ENCODE peak calls at places on chromosomes 7 and 10, in ten cellular contexts. One of them, this sample, is unnamed.

GRCh38 chr7:129122751-129123516 is 21.6 kb upstream of the TSPAN33 start:
- DNase-seq in IMR-90: peak; percentile 21
- DNase-seq in breast epithelium: no peak
- DNase-seq in esophagus squamous epithelium: no peak
- DNase-seq in uterus: no peak
- DNase-seq in endothelial cell of umbilical vein: peak; percentile 11
- DNase-seq in thyroid gland: no peak
- DNase-seq in Peyer's patch: no peak
- DNase-seq in testis: no peak
- DNase-seq in upper lobe of left lung: no peak
- DNase-seq in this sample: no peak

GRCh38 chr10:21261705-21262285 is 263.7 kb downstream of the SKIDA1 start:
- DNase-seq in IMR-90: no peak
- DNase-seq in breast epithelium: no peak
- DNase-seq in esophagus squamous epithelium: no peak
- DNase-seq in uterus: no peak
- DNase-seq in endothelial cell of umbilical vein: no peak
- DNase-seq in thyroid gland: no peak
- DNase-seq in Peyer's patch: no peak
- DNase-seq in testis: no peak
- DNase-seq in upper lobe of left lung: no peak
- DNase-seq in this sample: no peak

GRCh38 chr7:100951888-100952560 is 2.7 kb downstream of the MUC3A start:
- DNase-seq in IMR-90: no peak
- DNase-seq in breast epithelium: no peak
- DNase-seq in esophagus squamous epithelium: no peak
- DNase-seq in uterus: no peak
- DNase-seq in endothelial cell of umbilical vein: no peak
- DNase-seq in thyroid gland: no peak
- DNase-seq in Peyer's patch: no peak
- DNase-seq in testis: no peak
- DNase-seq in upper lobe of left lung: no peak
- DNase-seq in this sample: no peak

GRCh38 chr10:128116851-128117615 is 9.2 kb downstream of the MKI67 start:
- DNase-seq in IMR-90: no peak
- DNase-seq in breast epithelium: no peak
- DNase-seq in esophagus squamous epithelium: no peak
- DNase-seq in uterus: no peak
- DNase-seq in endothelial cell of umbilical vein: no peak
- DNase-seq in thyroid gland: no peak
- DNase-seq in Peyer's patch: no peak
- DNase-seq in testis: no peak
- DNase-seq in upper lobe of left lung: peak; percentile 10
- DNase-seq in this sample: no peak

GRCh38 chr10:43190775-43191174 is 52.5 kb downstream of the CSGALNACT2 start:
- DNase-seq in IMR-90: peak; percentile 72
- DNase-seq in breast epithelium: no peak
- DNase-seq in esophagus squamous epithelium: no peak
- DNase-seq in uterus: no peak
- DNase-seq in endothelial cell of umbilical vein: no peak
- DNase-seq in thyroid gland: no peak
- DNase-seq in Peyer's patch: no peak
- DNase-seq in testis: no peak
- DNase-seq in upper lobe of left lung: no peak
- DNase-seq in this sample: no peak

GRCh38 chr10:43250925-43251663 is 15.8 kb downstream of the RASGEF1A start:
- DNase-seq in IMR-90: no peak
- DNase-seq in breast epithelium: no peak
- DNase-seq in esophagus squamous epithelium: no peak
- DNase-seq in uterus: no peak
- DNase-seq in endothelial cell of umbilical vein: no peak
- DNase-seq in thyroid gland: no peak
- DNase-seq in Peyer's patch: peak; percentile 40
- DNase-seq in testis: peak; percentile 10
- DNase-seq in upper lobe of left lung: peak; percentile 58
- DNase-seq in this sample: no peak

GRCh38 chr7:36231406-36231805 is 78.4 kb downstream of the EEPD1 start:
- DNase-seq in IMR-90: no peak
- DNase-seq in breast epithelium: no peak
- DNase-seq in esophagus squamous epithelium: no peak
- DNase-seq in uterus: no peak
- DNase-seq in endothelial cell of umbilical vein: no peak
- DNase-seq in thyroid gland: no peak
- DNase-seq in Peyer's patch: no peak
- DNase-seq in testis: no peak
- DNase-seq in upper lobe of left lung: no peak
- DNase-seq in this sample: no peak

GRCh38 chr10:77319557-77319956 is 318.1 kb downstream of the KCNMA1 start:
- DNase-seq in IMR-90: peak; percentile 65
- DNase-seq in breast epithelium: no peak
- DNase-seq in esophagus squamous epithelium: no peak
- DNase-seq in uterus: no peak
- DNase-seq in endothelial cell of umbilical vein: no peak
- DNase-seq in thyroid gland: peak; percentile 64
- DNase-seq in Peyer's patch: no peak
- DNase-seq in testis: no peak
- DNase-seq in upper lobe of left lung: no peak
- DNase-seq in this sample: no peak

GRCh38 chr7:100875356-100875751 is 451 bp downstream of the SRRT start:
- DNase-seq in IMR-90: no peak
- DNase-seq in breast epithelium: no peak
- DNase-seq in esophagus squamous epithelium: no peak
- DNase-seq in uterus: no peak
- DNase-seq in endothelial cell of umbilical vein: peak; percentile 29
- DNase-seq in thyroid gland: no peak
- DNase-seq in Peyer's patch: no peak
- DNase-seq in testis: no peak
- DNase-seq in upper lobe of left lung: no peak
- DNase-seq in this sample: no peak

GRCh38 chr10:49679480-49679893 is at the start of gene C10orf53:
- DNase-seq in IMR-90: peak; percentile 16
- DNase-seq in breast epithelium: no peak
- DNase-seq in esophagus squamous epithelium: no peak
- DNase-seq in uterus: no peak
- DNase-seq in endothelial cell of umbilical vein: peak; percentile 32
- DNase-seq in thyroid gland: peak; percentile 20
- DNase-seq in Peyer's patch: no peak
- DNase-seq in testis: peak; percentile 67
- DNase-seq in upper lobe of left lung: peak; percentile 87
- DNase-seq in this sample: peak; percentile 31

GRCh38 chr10:97916586-97916985 is 66.9 kb downstream of the GOLGA7B start:
- DNase-seq in IMR-90: no peak
- DNase-seq in breast epithelium: peak; percentile 69
- DNase-seq in esophagus squamous epithelium: no peak
- DNase-seq in uterus: no peak
- DNase-seq in endothelial cell of umbilical vein: no peak
- DNase-seq in thyroid gland: peak; percentile 69
- DNase-seq in Peyer's patch: no peak
- DNase-seq in testis: peak; percentile 43
- DNase-seq in upper lobe of left lung: no peak
- DNase-seq in this sample: no peak

GRCh38 chr7:71775648-71776047 is 636.5 kb downstream of the CALN1 start:
- DNase-seq in IMR-90: no peak
- DNase-seq in breast epithelium: no peak
- DNase-seq in esophagus squamous epithelium: no peak
- DNase-seq in uterus: no peak
- DNase-seq in endothelial cell of umbilical vein: no peak
- DNase-seq in thyroid gland: no peak
- DNase-seq in Peyer's patch: no peak
- DNase-seq in testis: no peak
- DNase-seq in upper lobe of left lung: no peak
- DNase-seq in this sample: no peak

DNA sequence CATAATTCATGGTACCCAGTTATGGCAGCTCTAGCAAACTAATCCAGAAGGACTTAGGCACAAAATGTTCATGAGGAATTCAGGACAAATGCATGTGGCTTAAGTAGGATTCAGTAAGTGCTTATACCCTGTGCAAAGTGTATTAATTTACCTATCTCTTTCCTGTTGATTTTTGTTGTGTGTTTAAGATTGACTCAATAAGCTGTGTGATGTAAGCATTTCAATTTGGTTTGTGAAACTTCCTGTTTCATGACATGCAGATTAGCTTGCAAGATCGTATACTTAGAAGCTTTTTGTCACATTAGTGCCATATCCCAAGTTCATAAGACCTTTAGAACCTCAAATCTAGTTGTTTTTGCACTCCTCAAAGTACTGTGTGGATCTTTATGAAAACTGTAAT is 416.7 kb downstream of the ARL4A start:
- DNase-seq in IMR-90: no peak
- DNase-seq in breast epithelium: no peak
- DNase-seq in esophagus squamous epithelium: no peak
- DNase-seq in uterus: no peak
- DNase-seq in endothelial cell of umbilical vein: no peak
- DNase-seq in thyroid gland: no peak
- DNase-seq in Peyer's patch: no peak
- DNase-seq in testis: no peak
- DNase-seq in upper lobe of left lung: no peak
- DNase-seq in this sample: no peak
- H3K27ac ChIP-seq in IMR-90: no peak overlapping the region
- H3K27ac ChIP-seq in breast epithelium: no peak overlapping the region
- H3K27ac ChIP-seq in esophagus squamous epithelium: peak overlapping the region; percentile 37
- H3K27ac ChIP-seq in uterus: no peak overlapping the region
- H3K27ac ChIP-seq in endothelial cell of umbilical vein: no peak overlapping the region
- H3K27ac ChIP-seq in thyroid gland: no peak overlapping the region
- H3K27ac ChIP-seq in Peyer's patch: no peak overlapping the region
- H3K27ac ChIP-seq in testis: no peak overlapping the region
- H3K27ac ChIP-seq in upper lobe of left lung: no peak overlapping the region
- H3K27ac ChIP-seq in this sample: no peak overlapping the region

GRCh38 chr10:79046326-79046725 is 22.4 kb upstream of the ZMIZ1 start:
- DNase-seq in IMR-90: no peak
- DNase-seq in breast epithelium: no peak
- DNase-seq in esophagus squamous epithelium: no peak
- DNase-seq in uterus: peak; percentile 1
- DNase-seq in endothelial cell of umbilical vein: no peak
- DNase-seq in thyroid gland: no peak
- DNase-seq in Peyer's patch: peak; percentile 10
- DNase-seq in testis: no peak
- DNase-seq in upper lobe of left lung: no peak
- DNase-seq in this sample: peak; percentile 14

GRCh38 chr10:79045566-79046175 is 23.1 kb upstream of the ZMIZ1 start:
- DNase-seq in IMR-90: no peak
- DNase-seq in breast epithelium: no peak
- DNase-seq in esophagus squamous epithelium: no peak
- DNase-seq in uterus: peak; percentile 7
- DNase-seq in endothelial cell of umbilical vein: no peak
- DNase-seq in thyroid gland: no peak
- DNase-seq in Peyer's patch: peak; percentile 24
- DNase-seq in testis: no peak
- DNase-seq in upper lobe of left lung: no peak
- DNase-seq in this sample: no peak

GRCh38 chr10:79048639-79049550 is 19.9 kb upstream of the ZMIZ1 start:
- DNase-seq in IMR-90: no peak
- DNase-seq in breast epithelium: no peak
- DNase-seq in esophagus squamous epithelium: no peak
- DNase-seq in uterus: peak; percentile 13
- DNase-seq in endothelial cell of umbilical vein: no peak
- DNase-seq in thyroid gland: no peak
- DNase-seq in Peyer's patch: peak; percentile 43
- DNase-seq in testis: no peak
- DNase-seq in upper lobe of left lung: no peak
- DNase-seq in this sample: no peak

GRCh38 chr10:79047875-79048638 is 20.7 kb upstream of the ZMIZ1 start:
- DNase-seq in IMR-90: no peak
- DNase-seq in breast epithelium: no peak
- DNase-seq in esophagus squamous epithelium: no peak
- DNase-seq in uterus: peak; percentile 13
- DNase-seq in endothelial cell of umbilical vein: no peak
- DNase-seq in thyroid gland: no peak
- DNase-seq in Peyer's patch: peak; percentile 71
- DNase-seq in testis: no peak
- DNase-seq in upper lobe of left lung: no peak
- DNase-seq in this sample: no peak

DNA sequence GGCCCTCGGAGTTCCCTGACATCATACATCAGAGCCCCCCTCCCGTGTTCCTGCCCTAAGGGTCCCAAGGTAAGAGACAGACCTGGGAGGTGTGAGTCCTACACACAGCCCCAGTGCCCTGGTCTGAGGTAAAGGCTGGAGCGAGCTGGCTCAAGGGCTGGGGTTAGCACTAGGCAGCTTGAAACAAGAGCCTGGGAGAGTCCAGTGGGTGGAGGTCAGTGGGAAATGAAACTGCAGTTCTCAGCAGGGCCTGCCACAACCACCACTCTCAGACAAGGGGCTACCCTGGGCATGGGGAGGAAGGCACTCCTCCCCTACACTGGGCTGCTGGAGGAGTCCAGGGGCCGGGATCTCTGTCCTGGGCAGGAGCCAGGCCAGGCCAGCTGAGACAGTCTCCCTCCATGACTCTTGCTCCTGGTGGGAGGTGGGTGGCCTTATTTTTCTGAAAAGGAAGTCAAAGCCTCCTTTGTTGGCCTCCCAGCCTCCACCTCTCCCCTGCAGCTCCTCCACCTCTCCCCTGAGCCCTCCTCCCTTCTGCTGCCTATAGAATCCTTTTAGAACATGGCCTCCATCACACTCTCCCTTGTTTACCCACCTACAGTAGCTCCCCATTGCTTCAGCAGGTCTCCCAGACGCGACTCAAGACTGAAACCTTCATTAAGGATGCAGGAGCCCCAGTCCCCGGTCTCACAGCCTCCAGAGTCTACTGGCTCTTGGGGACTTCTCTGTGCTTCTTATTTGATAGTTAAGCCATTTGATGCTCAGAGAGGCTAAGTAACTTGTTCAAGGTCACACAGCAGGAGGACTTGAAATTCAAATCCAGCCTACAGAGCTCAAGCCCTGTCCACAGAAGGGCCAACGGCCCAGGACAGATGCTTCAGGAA is 21.5 kb upstream of the ZMIZ1 start:
- DNase-seq in IMR-90: no peak
- DNase-seq in breast epithelium: no peak
- DNase-seq in esophagus squamous epithelium: no peak
- DNase-seq in uterus: peak; percentile 8
- DNase-seq in endothelial cell of umbilical vein: no peak
- DNase-seq in thyroid gland: no peak
- DNase-seq in Peyer's patch: peak; percentile 45
- DNase-seq in testis: no peak
- DNase-seq in upper lobe of left lung: no peak
- DNase-seq in this sample: no peak
- TF ChIP-seq CTCF in IMR-90: no peak
- TF ChIP-seq CTCF in breast epithelium: no peak
- TF ChIP-seq CTCF in esophagus squamous epithelium: no peak
- TF ChIP-seq CTCF in uterus: no peak
- TF ChIP-seq CTCF in endothelial cell of umbilical vein: no peak
- TF ChIP-seq CTCF in thyroid gland: no peak
- TF ChIP-seq CTCF in Peyer's patch: no peak
- TF ChIP-seq CTCF in testis: no peak
- TF ChIP-seq CTCF in upper lobe of left lung: no peak
- TF ChIP-seq CTCF in this sample: no peak

GRCh38 chr10:70684374-70684773 is 12.1 kb downstream of the ADAMTS14 start:
- DNase-seq in IMR-90: no peak
- DNase-seq in breast epithelium: no peak
- DNase-seq in esophagus squamous epithelium: no peak
- DNase-seq in uterus: no peak
- DNase-seq in endothelial cell of umbilical vein: no peak
- DNase-seq in thyroid gland: no peak
- DNase-seq in Peyer's patch: no peak
- DNase-seq in testis: no peak
- DNase-seq in upper lobe of left lung: no peak
- DNase-seq in this sample: no peak
- TF ChIP-seq POLR2A in IMR-90: no peak
- TF ChIP-seq POLR2A in breast epithelium: no peak
- TF ChIP-seq POLR2A in esophagus squamous epithelium: no peak
- TF ChIP-seq POLR2A in uterus: no peak
- TF ChIP-seq POLR2A in endothelial cell of umbilical vein: no peak
- TF ChIP-seq POLR2A in thyroid gland: no peak
- TF ChIP-seq POLR2A in Peyer's patch: no peak
- TF ChIP-seq POLR2A in testis: no peak
- TF ChIP-seq POLR2A in upper lobe of left lung: no peak
- TF ChIP-seq POLR2A in this sample: no peak

GRCh38 chr10:30786131-30786530 is 156.6 kb upstream of the LYZL2 start:
- DNase-seq in IMR-90: peak; percentile 58
- DNase-seq in breast epithelium: no peak
- DNase-seq in esophagus squamous epithelium: no peak
- DNase-seq in uterus: no peak
- DNase-seq in endothelial cell of umbilical vein: no peak
- DNase-seq in thyroid gland: peak; percentile 37
- DNase-seq in Peyer's patch: no peak
- DNase-seq in testis: no peak
- DNase-seq in upper lobe of left lung: no peak
- DNase-seq in this sample: no peak
- H3K27ac ChIP-seq in IMR-90: peak overlapping the region; percentile 4
- H3K27ac ChIP-seq in breast epithelium: peak overlapping the region; percentile 89
- H3K27ac ChIP-seq in esophagus squamous epithelium: peak overlapping the region; percentile 95
- H3K27ac ChIP-seq in uterus: peak overlapping the region; percentile 96
- H3K27ac ChIP-seq in endothelial cell of umbilical vein: no peak overlapping the region
- H3K27ac ChIP-seq in thyroid gland: peak overlapping the region; percentile 99
- H3K27ac ChIP-seq in Peyer's patch: no peak overlapping the region
- H3K27ac ChIP-seq in testis: peak overlapping the region; percentile 94
- H3K27ac ChIP-seq in upper lobe of left lung: peak overlapping the region; percentile 77
- H3K27ac ChIP-seq in this sample: peak overlapping the region; percentile 98

This sample was measured in heart left ventricle.